ENCODE peak calls at places on chromosomes 5 and 9, in six cellular contexts. E, N, Z, F, J and M are unnamed samples.

GRCh38 chr5:138032028-138032571 is 779 bp downstream of the FAM13B start:
- DNase-seq in F (peak), J (peak), Z (peak), N (peak), E (peak), M (no peak)

GRCh38 chr9:94011134-94011533 is 56.0 kb upstream of the BARX1 start:
- DNase-seq in N (no peak), Z (peak), E (no peak), J (no peak), F (no peak), M (no peak)

GRCh38 chr5:108193021-108193795 is 188.7 kb downstream of the FBXL17 start:
- DNase-seq in F (peak), E (peak), N (no peak), Z (no peak), J (no peak), M (no peak)

GRCh38 chr5:138951091-138951985 is 76.2 kb upstream of the LRRTM2 start:
- DNase-seq in Z (no peak), J (no peak), E (no peak), F (no peak), N (peak), M (no peak)

GRCh38 chr5:65157906-65158603 is 323.7 kb downstream of the ADAMTS6 start:
- DNase-seq in J (no peak), E (no peak), Z (peak), N (no peak), F (no peak), M (no peak)

GRCh38 chr5:126235628-126236027 is 187.6 kb upstream of the GRAMD2B start:
- DNase-seq in N (no peak), F (no peak), Z (no peak), J (no peak), E (no peak), M (no peak)

GRCh38 chr9:128529191-128529590 is 23.2 kb upstream of the SPTAN1 start:
- DNase-seq in J (no peak), Z (no peak), E (no peak), N (no peak), F (no peak), M (no peak)

GRCh38 chr9:110767559-110768063 is 99.0 kb downstream of the MUSK start:
- DNase-seq in J (no peak), F (peak), N (no peak), E (no peak), Z (peak), M (no peak)

GRCh38 chr5:125277494-125278154 is 531.2 kb upstream of the ZNF608 start:
- DNase-seq in J (no peak), F (peak), N (no peak), Z (no peak), E (peak), M (no peak)

GRCh38 chr9:135047026-135047350 is 40.5 kb upstream of the OLFM1 start:
- DNase-seq in F (no peak), Z (no peak), E (no peak), N (no peak), J (no peak), M (no peak)

GRCh38 chr5:155125696-155126095 is 112.1 kb downstream of the KIF4B start:
- DNase-seq in F (no peak), N (no peak), Z (no peak), J (no peak), E (no peak), M (no peak)

GRCh38 chr5:155126573-155126972 is 113.0 kb downstream of the KIF4B start:
- DNase-seq in N (no peak), J (no peak), F (no peak), Z (no peak), E (no peak), M (no peak)

GRCh38 chr5:155129513-155129880 is 115.9 kb downstream of the KIF4B start:
- DNase-seq in F (no peak), N (no peak), Z (no peak), E (no peak), J (no peak), M (no peak)

GRCh38 chr5:155127552-155127951 is 114.0 kb downstream of the KIF4B start:
- DNase-seq in J (no peak), E (no peak), F (no peak), Z (no peak), N (no peak), M (no peak)

DNA sequence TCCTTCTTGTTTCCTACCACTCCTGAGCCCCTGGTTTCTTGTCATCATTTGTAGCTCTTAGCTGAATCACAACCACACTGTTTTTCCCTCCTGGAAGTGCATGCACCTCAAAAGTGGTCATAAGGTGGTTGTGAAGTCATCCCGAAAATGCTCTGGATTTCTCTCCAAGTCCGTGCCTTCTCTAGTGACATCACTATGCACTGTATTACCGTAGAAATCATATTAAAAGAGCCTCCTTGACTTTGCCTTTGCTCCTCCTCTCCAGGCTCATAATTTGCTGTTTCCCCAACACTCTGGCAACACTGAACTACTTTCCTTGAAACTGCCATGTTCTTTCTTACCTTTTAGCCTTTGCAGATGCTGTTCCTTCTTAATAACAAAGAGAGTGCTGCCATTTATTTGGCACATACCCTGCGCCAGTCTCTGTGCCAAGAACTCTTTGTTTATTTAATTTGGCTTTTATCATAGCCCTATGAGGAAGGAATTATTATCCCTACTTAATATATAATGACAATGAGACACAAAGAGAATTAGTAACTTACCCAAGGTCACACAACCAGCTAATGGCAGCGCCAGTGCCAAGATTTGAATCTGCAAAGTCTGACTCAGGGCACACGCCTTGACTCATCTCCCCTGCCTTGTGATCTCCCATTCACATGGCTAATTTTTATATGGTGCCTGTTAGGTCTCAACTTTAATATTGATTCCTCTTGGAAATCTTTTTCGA is 115.4 kb downstream of the KIF4B start:
- DNase-seq in F (no peak), Z (no peak), J (no peak), N (no peak), E (no peak), M (no peak)
- TF ChIP-seq CTCF in F (no peak), Z (no peak), J (no peak), N (no peak), E (no peak), M (no peak)

GRCh38 chr9:90772381-90772780 is 29.2 kb upstream of the SYK start:
- DNase-seq in E (no peak), F (no peak), Z (no peak), J (no peak), N (no peak), M (no peak)

GRCh38 chr9:90770927-90771326 is 30.7 kb upstream of the SYK start:
- DNase-seq in Z (peak), E (no peak), F (no peak), J (no peak), N (no peak), M (no peak)

GRCh38 chr9:90775657-90776056 is 26.0 kb upstream of the SYK start:
- DNase-seq in J (no peak), N (no peak), E (no peak), F (no peak), Z (no peak), M (no peak)

GRCh38 chr9:90774682-90775081 is 26.9 kb upstream of the SYK start:
- DNase-seq in E (no peak), Z (peak), N (no peak), J (peak), F (no peak), M (no peak)

GRCh38 chr9:90773593-90773992 is 28.0 kb upstream of the SYK start:
- DNase-seq in N (no peak), Z (peak), F (no peak), E (no peak), J (no peak), M (no peak)
- TF ChIP-seq CTCF in N (peak), Z (peak), F (peak), E (peak), J (peak), M (peak)

GRCh38 chr5:180813418-180813817 is 10.8 kb upstream of the MGAT1 start:
- DNase-seq in J (no peak), Z (no peak), E (no peak), F (no peak), N (peak), M (peak)
- TF ChIP-seq CTCF in J (peak), Z (no peak), E (peak), F (no peak), N (peak), M (no peak)

GRCh38 chr5:173016069-173016455 is 32.5 kb downstream of the ATP6V0E1 start:
- DNase-seq in N (no peak), E (no peak), J (no peak), F (no peak), Z (no peak), M (no peak)

GRCh38 chr5:173010021-173010420 is 26.4 kb downstream of the ATP6V0E1 start:
- DNase-seq in F (peak), E (no peak), J (no peak), Z (no peak), N (no peak), M (no peak)

GRCh38 chr5:173011602-173012001 is 28.0 kb downstream of the ATP6V0E1 start:
- DNase-seq in N (no peak), J (no peak), Z (no peak), E (no peak), F (no peak), M (no peak)

GRCh38 chr5:173012882-173013281 is 29.3 kb downstream of the ATP6V0E1 start:
- DNase-seq in Z (no peak), N (no peak), J (no peak), E (no peak), F (no peak), M (no peak)

DNA sequence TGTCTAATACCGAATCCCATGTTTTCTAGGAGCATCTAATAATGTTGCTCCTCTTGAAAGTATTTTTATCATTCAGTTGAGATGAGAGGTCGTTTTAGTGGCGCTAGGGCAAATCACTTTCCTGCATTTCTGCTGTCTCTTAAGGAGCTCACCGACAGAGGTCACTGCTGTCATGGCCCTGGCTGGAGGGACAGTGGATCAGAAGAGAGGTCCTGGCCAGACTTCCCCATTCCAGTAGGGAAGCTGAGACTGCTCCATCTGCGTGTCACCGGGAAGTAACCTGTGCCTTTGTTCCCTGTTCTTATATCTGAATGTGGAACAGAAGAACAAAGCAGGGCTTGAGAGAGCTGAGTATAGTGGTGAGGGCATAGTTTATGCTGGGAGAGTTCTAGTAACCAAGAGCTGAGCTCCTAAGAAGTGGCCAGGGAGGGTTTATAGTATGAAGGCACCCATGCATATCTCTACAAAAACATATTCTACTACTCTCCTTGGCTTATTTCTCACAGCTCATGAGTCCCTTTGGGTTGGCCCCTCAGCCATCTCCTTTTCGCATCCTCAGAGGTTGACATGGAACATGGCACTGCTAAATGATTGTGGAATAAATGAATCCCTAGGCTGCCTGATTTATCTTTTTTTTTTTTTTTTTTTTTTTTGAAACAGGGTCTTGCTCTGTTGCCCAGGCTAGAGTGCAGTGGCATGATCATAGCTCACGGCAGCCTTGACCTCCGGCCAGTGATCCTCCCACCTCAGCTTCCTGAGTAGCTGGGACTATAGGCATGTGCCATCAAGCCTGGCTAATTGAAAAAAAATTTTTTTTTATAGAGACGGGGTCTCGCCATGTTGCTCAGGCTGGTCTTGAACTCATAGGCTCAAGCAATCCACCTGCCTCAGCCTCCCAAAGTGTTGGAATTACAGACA is 27.2 kb downstream of the ATP6V0E1 start:
- DNase-seq in F (peak), E (no peak), N (no peak), Z (peak), J (no peak), M (no peak)
- TF ChIP-seq CTCF in F (peak), E (no peak), N (peak), Z (peak), J (peak), M (peak)

GRCh38 chr5:73726071-73726470 is 100.1 kb downstream of the ARHGEF28 start:
- DNase-seq in F (no peak), N (no peak), Z (no peak), E (no peak), J (no peak), M (no peak)

GRCh38 chr5:73727470-73727869 is 101.5 kb downstream of the ARHGEF28 start:
- DNase-seq in E (no peak), J (no peak), Z (no peak), N (no peak), F (no peak), M (no peak)

GRCh38 chr5:73726606-73727231 is 100.7 kb downstream of the ARHGEF28 start:
- DNase-seq in F (no peak), Z (no peak), E (no peak), N (no peak), J (no peak), M (no peak)

GRCh38 chr5:73728493-73729273 is 102.7 kb downstream of the ARHGEF28 start:
- DNase-seq in J (no peak), N (no peak), Z (no peak), E (no peak), F (no peak), M (no peak)

GRCh38 chr5:73729329-73729728 is 103.3 kb downstream of the ARHGEF28 start:
- DNase-seq in N (no peak), Z (no peak), J (no peak), E (peak), F (peak), M (no peak)
- TF ChIP-seq CTCF in N (no peak), Z (no peak), J (no peak), E (no peak), F (no peak), M (peak)

GRCh38 chr9:34896112-34896511 is 62.0 kb upstream of the PHF24 start:
- DNase-seq in Z (no peak), F (no peak), J (no peak), E (no peak), N (no peak), M (no peak)
- TF ChIP-seq CTCF in Z (no peak), F (no peak), J (peak), E (peak), N (no peak), M (peak)

GRCh38 chr5:54162184-54162583 is 148.2 kb downstream of the ARL15 start:
- DNase-seq in N (no peak), F (no peak), Z (no peak), E (no peak), J (no peak), M (no peak)

GRCh38 chr5:54159837-54160215 is 150.5 kb downstream of the ARL15 start:
- DNase-seq in E (no peak), Z (no peak), J (no peak), F (no peak), N (no peak), M (no peak)

GRCh38 chr5:54160329-54160728 is 150.0 kb downstream of the ARL15 start:
- DNase-seq in E (no peak), N (no peak), F (peak), J (no peak), Z (no peak), M (no peak)

DNA sequence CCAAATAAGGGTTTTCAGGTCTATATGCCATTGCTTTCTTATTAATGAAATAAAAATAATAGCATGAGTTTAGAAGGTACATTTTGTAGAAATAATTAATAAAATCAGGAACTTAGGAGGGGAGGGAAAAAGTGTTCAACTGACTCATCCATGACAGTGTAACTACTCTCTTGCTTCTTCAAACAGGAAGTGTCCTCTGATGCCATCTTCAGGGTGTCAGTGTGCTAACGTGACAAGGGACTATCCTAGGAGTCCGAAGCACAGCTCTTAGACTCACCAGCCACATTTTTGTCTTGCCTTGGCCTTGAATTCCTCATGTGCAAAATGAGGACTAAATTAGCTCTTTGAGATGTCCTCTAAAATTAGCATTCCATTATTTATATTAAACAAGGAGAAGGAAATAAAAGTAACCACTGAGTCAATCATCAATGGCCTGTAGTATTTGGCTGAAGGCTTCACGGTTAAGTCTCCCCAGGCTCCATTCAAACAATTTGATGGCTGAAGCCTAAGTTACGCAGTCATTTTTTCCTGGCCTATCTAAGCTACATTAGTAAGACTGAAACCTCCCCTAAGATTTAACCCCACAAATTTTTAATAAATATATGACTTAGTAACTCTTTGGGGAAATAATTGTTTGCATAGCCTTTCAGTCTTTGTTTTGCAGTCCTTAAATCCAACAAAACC is 151.1 kb downstream of the ARL15 start:
- DNase-seq in Z (no peak), N (no peak), F (peak), J (no peak), E (peak), M (no peak)
- TF ChIP-seq CTCF in Z (no peak), N (no peak), F (no peak), J (no peak), E (peak), M (peak)